ENCODE peak calls at places on chromosomes 4 and X, in five cellular contexts. I is activated naive CD8-positive, alpha-beta T cell treated with anti-CD3 and anti-CD28 coated beads for 36 hours; E is NCI-H460; U is Kasumi-1; X is activated CD4-positive, alpha-beta T cell treated with anti-CD3 and anti-CD28 coated beads for 24 hours. F is an unnamed sample.
A peak's percentile ranks its signal among the peaks of the same experiment; 100 is the strongest.

GRCh38 chr4:164446516-164446915 is 307.4 kb upstream of the SMIM31 start:
- DNase-seq in X (no peak), U (no peak), I (no peak), E (no peak), F (no peak)

GRCh38 chr4:16617416-16617815 is 281.0 kb downstream of the LDB2 start:
- DNase-seq in I (no peak), U (no peak), X (no peak), E (no peak), F (no peak)

GRCh38 chr4:168218663-168219062 is 99.9 kb downstream of the DDX60 start:
- DNase-seq in U (no peak), I (no peak), E (no peak), X (no peak), F (no peak)

GRCh38 chr4:26030780-26031179 is 116.8 kb downstream of the SMIM20 start:
- DNase-seq in I (no peak), E (no peak), U (no peak), X (no peak), F (no peak)

GRCh38 chr4:39528056-39528465 is 822 bp upstream of the UGDH start:
- DNase-seq in E (peak; percentile 54), U (no peak), X (no peak), I (no peak), F (no peak)

GRCh38 chr4:126318376-126318775 is 1003.6 kb downstream of the FAT4 start:
- DNase-seq in U (no peak), E (no peak), I (no peak), X (no peak), F (no peak)

GRCh38 chr4:94722748-94723147 is 35.0 kb upstream of the BMPR1B start:
- DNase-seq in I (no peak), X (no peak), U (no peak), E (no peak), F (no peak)

GRCh38 chrX:72714471-72714916 is 388 bp upstream of the PHKA1 start:
- DNase-seq in X (no peak), E (peak; percentile 56), U (peak; percentile 64), I (peak; percentile 4), F (peak; percentile 54)

GRCh38 chrX:122934131-122934530 is 249.9 kb upstream of the GRIA3 start:
- DNase-seq in I (no peak), U (no peak), E (no peak), X (no peak), F (no peak)

GRCh38 chrX:2928583-2929434 is at the start of gene ARSD:
- DNase-seq in I (peak; percentile 49), X (peak; percentile 29), E (peak; percentile 80), U (peak; percentile 48), F (peak; percentile 94)

GRCh38 chrX:39752820-39753219 is 344.9 kb downstream of the BCOR start:
- DNase-seq in X (no peak), I (no peak), E (no peak), U (peak; percentile 19), F (no peak)

GRCh38 chr4:133162941-133163340 is 13.8 kb downstream of the PCDH10 start:
- DNase-seq in U (no peak), I (no peak), X (no peak), E (no peak), F (no peak)

GRCh38 chr4:25065901-25066610 is 35.3 kb upstream of the LGI2 start:
- DNase-seq in I (no peak), U (no peak), E (no peak), X (no peak), F (no peak)

GRCh38 chr4:163331629-163332360 is 601 bp downstream of the NPY1R start:
- DNase-seq in U (no peak), E (no peak), X (no peak), I (no peak), F (peak; percentile 67)

GRCh38 chr4:15455290-15455689 is 14.4 kb upstream of the CC2D2A start:
- DNase-seq in U (no peak), E (no peak), I (no peak), X (no peak), F (no peak)

GRCh38 chrX:30714138-30714537 is 60.9 kb downstream of the GK start:
- DNase-seq in E (no peak), U (no peak), X (no peak), I (no peak), F (no peak)

GRCh38 chr4:85402371-85402770 is 72.6 kb upstream of the ARHGAP24 start:
- DNase-seq in X (no peak), U (no peak), E (no peak), I (no peak), F (no peak)

GRCh38 chr4:76867880-76868655 is 29.9 kb downstream of the SOWAHB start:
- DNase-seq in E (no peak), X (no peak), I (no peak), U (no peak), F (peak; percentile 58)

GRCh38 chr4:76622717-76623116 is 187.7 kb downstream of the SHROOM3 start:
- DNase-seq in E (no peak), U (no peak), I (no peak), X (no peak), F (no peak)

GRCh38 chr4:165301833-165302232 is 25.6 kb upstream of the MSMO1 start:
- DNase-seq in X (no peak), U (no peak), I (peak; percentile 4), E (no peak), F (no peak)

GRCh38 chr4:94306713-94307112 is 35.9 kb downstream of the HPGDS start:
- DNase-seq in U (no peak), I (no peak), E (no peak), X (no peak), F (no peak)

GRCh38 chr4:186724048-186724860 is 598 bp upstream of the FAT1 start:
- DNase-seq in U (no peak), I (no peak), E (no peak), X (no peak), F (peak; percentile 76)

GRCh38 chr4:38306482-38307071 is 346.4 kb downstream of the PTTG2 start:
- DNase-seq in I (peak; percentile 39), X (peak; percentile 7), E (no peak), U (no peak), F (no peak)

GRCh38 chr4:123699823-123700822 is 303.5 kb downstream of the SPRY1 start:
- DNase-seq in X (no peak), I (no peak), E (no peak), U (no peak), F (no peak)

GRCh38 chrX:149871940-149872339 is 9.0 kb upstream of the MAGEA8 start:
- DNase-seq in X (peak; percentile 45), E (peak; percentile 39), I (peak; percentile 64), U (peak; percentile 0), F (no peak)

GRCh38 chrX:116204947-116205346 is 34.4 kb downstream of the AGTR2 start:
- DNase-seq in U (peak; percentile 31), E (peak; percentile 32), X (no peak), I (no peak), F (no peak)

GRCh38 chrX:6363193-6363592 is 134.5 kb upstream of the NLGN4X start:
- DNase-seq in I (no peak), U (no peak), X (no peak), E (no peak), F (no peak)

GRCh38 chr4:152206646-152207435 is 329.1 kb downstream of the FBXW7 start:
- DNase-seq in E (no peak), X (no peak), U (no peak), I (no peak), F (no peak)

GRCh38 chrX:44897539-44897938 is 24.6 kb downstream of the KDM6A start:
- DNase-seq in I (no peak), U (no peak), X (no peak), E (no peak), F (no peak)

GRCh38 chr4:11424000-11424399 is 4.7 kb downstream of the HS3ST1 start:
- DNase-seq in I (no peak), E (peak; percentile 19), U (peak; percentile 57), X (no peak), F (no peak)

GRCh38 chr4:38911257-38911656 is 43.7 kb downstream of the FAM114A1 start:
- DNase-seq in X (no peak), U (no peak), E (no peak), I (no peak), F (no peak)

GRCh38 chr4:27791640-27792039 is 931.0 kb downstream of the STIM2 start:
- DNase-seq in E (no peak), I (no peak), U (peak; percentile 20), X (no peak), F (no peak)

GRCh38 chr4:48778431-48779094 is 1.5 kb downstream of the FRYL start:
- DNase-seq in I (no peak), X (no peak), E (no peak), U (peak; percentile 61), F (no peak)